ENCODE peak calls at places on chromosomes 4 and X, in seven cellular contexts. One of them, this sample, is unnamed. For H3K4me1, the result is how much of the 10 kb centered on the place peaks cover.

GRCh38 chrX:63508668-63509067 is 157.5 kb upstream of the SPIN4 start:
- DNase-seq in left lung: no peak
- DNase-seq in PC-3: no peak
- DNase-seq in sigmoid colon: no peak
- DNase-seq in neuronal stem cell: no peak
- DNase-seq in GM23338: no peak
- DNase-seq in psoas muscle: no peak
- DNase-seq in this sample: no peak

GRCh38 chr4:38188631-38189101 is 228.5 kb downstream of the PTTG2 start:
- DNase-seq in left lung: no peak
- DNase-seq in PC-3: peak
- DNase-seq in sigmoid colon: no peak
- DNase-seq in neuronal stem cell: no peak
- DNase-seq in GM23338: no peak
- DNase-seq in psoas muscle: no peak
- DNase-seq in this sample: no peak

GRCh38 chrX:134753185-134754008 is 95.1 kb upstream of the PLAC1 start:
- DNase-seq in left lung: no peak
- DNase-seq in PC-3: peak
- DNase-seq in sigmoid colon: no peak
- DNase-seq in neuronal stem cell: no peak
- DNase-seq in GM23338: no peak
- DNase-seq in psoas muscle: no peak
- DNase-seq in this sample: no peak

GRCh38 chr4:46329118-46329976 is 60.6 kb downstream of the GABRA2 start:
- DNase-seq in left lung: no peak
- DNase-seq in PC-3: peak
- DNase-seq in sigmoid colon: no peak
- DNase-seq in neuronal stem cell: peak
- DNase-seq in GM23338: peak
- DNase-seq in psoas muscle: no peak
- DNase-seq in this sample: no peak

GRCh38 chr4:121989715-121990114 is 37.9 kb upstream of the TRPC3 start:
- DNase-seq in left lung: no peak
- DNase-seq in PC-3: no peak
- DNase-seq in sigmoid colon: no peak
- DNase-seq in neuronal stem cell: no peak
- DNase-seq in GM23338: peak
- DNase-seq in psoas muscle: no peak
- DNase-seq in this sample: no peak

GRCh38 chrX:138925330-138925729 is 213.8 kb upstream of the FGF13 start:
- DNase-seq in left lung: no peak
- DNase-seq in PC-3: peak
- DNase-seq in sigmoid colon: no peak
- DNase-seq in neuronal stem cell: no peak
- DNase-seq in GM23338: no peak
- DNase-seq in psoas muscle: peak
- DNase-seq in this sample: no peak

GRCh38 chrX:102863735-102864134 is 73.3 kb upstream of the RAB40AL start:
- DNase-seq in left lung: peak
- DNase-seq in PC-3: peak
- DNase-seq in sigmoid colon: peak
- DNase-seq in neuronal stem cell: peak
- DNase-seq in GM23338: peak
- DNase-seq in psoas muscle: peak
- DNase-seq in this sample: peak

GRCh38 chrX:41923925-41924693 is 755 bp upstream of the CASK start:
- DNase-seq in left lung: no peak
- DNase-seq in PC-3: peak
- DNase-seq in sigmoid colon: no peak
- DNase-seq in neuronal stem cell: no peak
- DNase-seq in GM23338: no peak
- DNase-seq in psoas muscle: no peak
- DNase-seq in this sample: no peak

GRCh38 chr4:7625073-7625472 is 190.3 kb upstream of the PSAPL1 start:
- DNase-seq in left lung: no peak
- DNase-seq in PC-3: peak
- DNase-seq in sigmoid colon: no peak
- DNase-seq in neuronal stem cell: no peak
- DNase-seq in GM23338: no peak
- DNase-seq in psoas muscle: no peak
- DNase-seq in this sample: no peak

GRCh38 chr4:84583871-84584373 is 995 bp downstream of the CDS1 start:
- DNase-seq in left lung: no peak
- DNase-seq in PC-3: no peak
- DNase-seq in sigmoid colon: no peak
- DNase-seq in neuronal stem cell: no peak
- DNase-seq in GM23338: no peak
- DNase-seq in psoas muscle: no peak
- DNase-seq in this sample: no peak

GRCh38 chr4:73822812-73823480 is 13.5 kb upstream of the CXCL6 start:
- DNase-seq in left lung: no peak
- DNase-seq in PC-3: no peak
- DNase-seq in sigmoid colon: no peak
- DNase-seq in neuronal stem cell: no peak
- DNase-seq in GM23338: no peak
- DNase-seq in psoas muscle: no peak
- DNase-seq in this sample: no peak

GRCh38 chr4:6538111-6538510 is 36.9 kb upstream of the MAN2B2 start:
- DNase-seq in left lung: no peak
- DNase-seq in PC-3: no peak
- DNase-seq in sigmoid colon: no peak
- DNase-seq in neuronal stem cell: no peak
- DNase-seq in GM23338: no peak
- DNase-seq in psoas muscle: no peak
- DNase-seq in this sample: no peak

GRCh38 chr4:145436793-145437192 is 44.9 kb upstream of the SMAD1 start:
- DNase-seq in left lung: no peak
- DNase-seq in PC-3: peak
- DNase-seq in sigmoid colon: no peak
- DNase-seq in neuronal stem cell: no peak
- DNase-seq in GM23338: peak
- DNase-seq in psoas muscle: no peak
- DNase-seq in this sample: no peak

GRCh38 chr4:3317656-3318211 is 24.9 kb downstream of the RGS12 start:
- DNase-seq in left lung: no peak
- DNase-seq in PC-3: no peak
- DNase-seq in sigmoid colon: no peak
- DNase-seq in neuronal stem cell: no peak
- DNase-seq in GM23338: no peak
- DNase-seq in psoas muscle: no peak
- DNase-seq in this sample: peak

GRCh38 chr4:168540086-168540864 is 43.4 kb downstream of the PALLD start:
- DNase-seq in left lung: no peak
- DNase-seq in PC-3: no peak
- DNase-seq in sigmoid colon: no peak
- DNase-seq in neuronal stem cell: no peak
- DNase-seq in GM23338: no peak
- DNase-seq in psoas muscle: no peak
- DNase-seq in this sample: no peak

GRCh38 chr4:51851090-51851936 is 8.4 kb downstream of the DCUN1D4 start:
- DNase-seq in left lung: peak
- DNase-seq in PC-3: no peak
- DNase-seq in sigmoid colon: no peak
- DNase-seq in neuronal stem cell: no peak
- DNase-seq in GM23338: no peak
- DNase-seq in psoas muscle: no peak
- DNase-seq in this sample: no peak

GRCh38 chr4:139815646-139816601 is 150.3 kb downstream of the MGST2 start:
- DNase-seq in left lung: no peak
- DNase-seq in PC-3: peak
- DNase-seq in sigmoid colon: peak
- DNase-seq in neuronal stem cell: peak
- DNase-seq in GM23338: peak
- DNase-seq in psoas muscle: peak
- DNase-seq in this sample: peak

GRCh38 chrX:41688835-41689234 is at the start of gene GPR34:
- DNase-seq in left lung: no peak
- DNase-seq in PC-3: no peak
- DNase-seq in sigmoid colon: no peak
- DNase-seq in neuronal stem cell: no peak
- DNase-seq in GM23338: no peak
- DNase-seq in psoas muscle: no peak
- DNase-seq in this sample: no peak

GRCh38 chr4:43547560-43547959 is 655.0 kb downstream of the GRXCR1 start:
- DNase-seq in left lung: no peak
- DNase-seq in PC-3: no peak
- DNase-seq in sigmoid colon: no peak
- DNase-seq in neuronal stem cell: no peak
- DNase-seq in GM23338: no peak
- DNase-seq in psoas muscle: no peak
- DNase-seq in this sample: no peak

GRCh38 chr4:122647656-122648055 is 26.8 kb upstream of the IL21 start:
- DNase-seq in left lung: no peak
- DNase-seq in PC-3: no peak
- DNase-seq in sigmoid colon: no peak
- DNase-seq in neuronal stem cell: no peak
- DNase-seq in GM23338: no peak
- DNase-seq in psoas muscle: no peak
- DNase-seq in this sample: no peak

DNA sequence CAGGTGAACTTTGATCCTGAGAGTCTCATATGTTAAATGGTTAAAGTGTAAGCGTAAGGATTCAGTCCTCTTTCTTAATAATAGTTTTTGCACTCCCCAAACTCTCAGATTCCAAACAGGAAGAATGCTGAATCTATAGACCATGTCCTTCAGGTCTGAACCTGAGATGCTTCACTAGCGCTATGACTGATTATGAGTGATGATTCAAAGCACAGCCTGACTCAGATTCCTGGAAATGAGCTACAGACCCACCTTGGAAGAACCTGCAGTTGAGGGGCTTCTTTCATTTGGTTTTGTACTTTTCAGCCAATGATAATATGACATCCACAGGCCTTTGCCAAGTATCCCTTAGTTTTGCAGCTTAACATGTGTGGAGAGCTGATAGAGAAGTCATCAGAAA is 1.4 kb downstream of the EDNRA start:
- DNase-seq in left lung: no peak
- DNase-seq in PC-3: peak
- DNase-seq in sigmoid colon: no peak
- DNase-seq in neuronal stem cell: no peak
- DNase-seq in GM23338: no peak
- DNase-seq in psoas muscle: no peak
- DNase-seq in this sample: no peak
- H3K4me1 ChIP-seq in left lung: under half
- H3K4me1 ChIP-seq in PC-3: under half
- H3K4me1 ChIP-seq in sigmoid colon: under half
- H3K4me1 ChIP-seq in neuronal stem cell: under half
- H3K4me1 ChIP-seq in GM23338: under half
- H3K4me1 ChIP-seq in psoas muscle: under half
- H3K4me1 ChIP-seq in this sample: under half

GRCh38 chrX:120015145-120016067 is 62.1 kb downstream of the RHOXF2B start:
- DNase-seq in left lung: no peak
- DNase-seq in PC-3: no peak
- DNase-seq in sigmoid colon: no peak
- DNase-seq in neuronal stem cell: no peak
- DNase-seq in GM23338: peak
- DNase-seq in psoas muscle: no peak
- DNase-seq in this sample: no peak

GRCh38 chrX:120016068-120016441 is 61.4 kb downstream of the RHOXF2B start:
- DNase-seq in left lung: no peak
- DNase-seq in PC-3: no peak
- DNase-seq in sigmoid colon: no peak
- DNase-seq in neuronal stem cell: no peak
- DNase-seq in GM23338: no peak
- DNase-seq in psoas muscle: no peak
- DNase-seq in this sample: no peak

GRCh38 chrX:120020305-120020704 is 57.2 kb downstream of the RHOXF2B start:
- DNase-seq in left lung: no peak
- DNase-seq in PC-3: no peak
- DNase-seq in sigmoid colon: no peak
- DNase-seq in neuronal stem cell: no peak
- DNase-seq in GM23338: no peak
- DNase-seq in psoas muscle: no peak
- DNase-seq in this sample: no peak

GRCh38 chrX:120014354-120015129 is 62.9 kb downstream of the RHOXF2B start:
- DNase-seq in left lung: no peak
- DNase-seq in PC-3: no peak
- DNase-seq in sigmoid colon: no peak
- DNase-seq in neuronal stem cell: no peak
- DNase-seq in GM23338: peak
- DNase-seq in psoas muscle: no peak
- DNase-seq in this sample: no peak
- H3K4me3 ChIP-seq in left lung: no peak
- H3K4me3 ChIP-seq in PC-3: no peak
- H3K4me3 ChIP-seq in sigmoid colon: peak
- H3K4me3 ChIP-seq in neuronal stem cell: no peak
- H3K4me3 ChIP-seq in GM23338: peak
- H3K4me3 ChIP-seq in psoas muscle: peak
- H3K4me3 ChIP-seq in this sample: peak

DNA sequence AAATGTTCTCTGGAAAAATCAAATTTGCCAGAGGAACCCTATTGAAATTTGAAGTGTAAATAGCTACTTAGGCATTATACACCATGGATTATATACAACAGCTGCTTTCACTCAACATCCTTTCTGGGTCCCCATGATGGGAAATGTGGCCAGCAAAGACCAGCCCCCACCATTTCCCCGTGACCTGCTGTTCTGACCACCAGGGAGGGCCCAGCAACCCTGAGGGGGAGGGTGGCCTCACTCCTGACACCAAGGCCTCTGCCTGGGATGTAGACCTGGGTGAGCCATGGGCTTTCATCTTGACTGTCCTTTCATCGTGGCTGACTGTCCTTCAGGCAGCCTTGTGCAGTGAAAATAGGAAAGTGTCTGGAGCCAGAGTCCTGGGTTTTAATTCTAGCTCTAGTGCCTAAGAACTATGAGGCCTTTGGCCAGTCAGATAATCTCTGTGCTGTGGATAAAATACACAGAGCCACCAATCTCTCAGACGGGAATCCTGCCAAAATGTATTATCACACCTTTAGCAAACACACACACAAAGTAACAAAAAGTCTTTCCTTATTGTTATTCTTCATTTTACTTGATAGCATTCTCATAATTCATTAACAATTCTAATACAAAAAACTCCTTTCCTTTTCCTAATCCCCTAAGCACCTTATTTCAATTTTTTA is 45.1 kb downstream of the NR3C2 start:
- DNase-seq in left lung: no peak
- DNase-seq in PC-3: no peak
- DNase-seq in sigmoid colon: no peak
- DNase-seq in neuronal stem cell: no peak
- DNase-seq in GM23338: no peak
- DNase-seq in psoas muscle: no peak
- DNase-seq in this sample: no peak
- H3K27ac ChIP-seq in left lung: no peak
- H3K27ac ChIP-seq in PC-3: no peak
- H3K27ac ChIP-seq in sigmoid colon: no peak
- H3K27ac ChIP-seq in neuronal stem cell: no peak
- H3K27ac ChIP-seq in GM23338: no peak
- H3K27ac ChIP-seq in psoas muscle: no peak
- H3K27ac ChIP-seq in this sample: no peak

GRCh38 chrX:139971394-139971749 is 6.1 kb upstream of the CXorf66 start:
- DNase-seq in left lung: no peak
- DNase-seq in PC-3: no peak
- DNase-seq in sigmoid colon: no peak
- DNase-seq in neuronal stem cell: no peak
- DNase-seq in GM23338: peak
- DNase-seq in psoas muscle: no peak
- DNase-seq in this sample: no peak
- H3K4me1 ChIP-seq in left lung: under half
- H3K4me1 ChIP-seq in PC-3: under half
- H3K4me1 ChIP-seq in sigmoid colon: under half
- H3K4me1 ChIP-seq in neuronal stem cell: under half
- H3K4me1 ChIP-seq in GM23338: under half
- H3K4me1 ChIP-seq in psoas muscle: under half
- H3K4me1 ChIP-seq in this sample: under half

GRCh38 chr4:1310031-1310795 is 20.5 kb downstream of the MAEA start:
- DNase-seq in left lung: peak
- DNase-seq in PC-3: no peak
- DNase-seq in sigmoid colon: no peak
- DNase-seq in neuronal stem cell: no peak
- DNase-seq in GM23338: no peak
- DNase-seq in psoas muscle: no peak
- DNase-seq in this sample: no peak
- H3K4me3 ChIP-seq in left lung: peak
- H3K4me3 ChIP-seq in PC-3: no peak
- H3K4me3 ChIP-seq in sigmoid colon: peak
- H3K4me3 ChIP-seq in neuronal stem cell: peak
- H3K4me3 ChIP-seq in GM23338: peak
- H3K4me3 ChIP-seq in psoas muscle: peak
- H3K4me3 ChIP-seq in this sample: peak